ENCODE peak calls at places on chromosomes 7 and 10, in ten cellular contexts. B is IMR-90; U is LoVo; A is activated CD4-positive, alpha-beta T cell treated with anti-CD3 and anti-CD28 coated beads for 36 hours; W is activated T-helper 1 cell treated with anti-CD3 and anti-CD28 coated beads, Interleukin-2, amount 50 U/mL, for 16 hours; G is activated naive CD8-positive, alpha-beta T cell treated with anti-CD3 and anti-CD28 coated beads, Interleukin-2, amount 50 U/mL, for 16 hours; R is right cardiac atrium; F is SHP77; N is NCI-H774; M is Right ventricle myocardium superior. H is an unnamed sample.

GRCh38 chr7:140621326-140622035 is 19.1 kb downstream of the DENND2A start:
- DNase-seq in B (peak), U (no peak), A (no peak), W (no peak), G (no peak), R (no peak), F (no peak), N (no peak), M (no peak), H (no peak)

GRCh38 chr10:3720228-3721019 is 64.6 kb downstream of the KLF6 start:
- DNase-seq in B (peak), U (no peak), A (peak), W (no peak), G (no peak), R (peak), F (no peak), N (no peak), M (peak), H (no peak)

GRCh38 chr7:46058424-46058823 is 137.4 kb upstream of the IGFBP3 start:
- DNase-seq in B (peak), U (no peak), A (no peak), W (no peak), G (no peak), R (no peak), F (no peak), N (no peak), M (no peak), H (no peak)

GRCh38 chr10:121338206-121338991 is 259.8 kb downstream of the FGFR2 start:
- DNase-seq in B (no peak), U (no peak), A (no peak), W (no peak), G (no peak), R (peak), F (no peak), N (no peak), M (no peak), H (no peak)

GRCh38 chr7:157815061-157816022 is 478.5 kb downstream of the DNAJB6 start:
- DNase-seq in B (no peak), U (no peak), A (no peak), W (no peak), G (no peak), R (no peak), F (no peak), N (no peak), M (no peak), H (no peak)

GRCh38 chr10:111856631-111857030 is 326.9 kb downstream of the GPAM start:
- DNase-seq in B (no peak), U (no peak), A (no peak), W (no peak), G (no peak), R (no peak), F (no peak), N (no peak), M (no peak), H (no peak)

GRCh38 chr7:132232394-132232793 is 343.9 kb downstream of the PLXNA4 start:
- DNase-seq in B (no peak), U (no peak), A (no peak), W (no peak), G (no peak), R (no peak), F (no peak), N (no peak), M (no peak), H (no peak)

GRCh38 chr10:127196955-127197432 is 603 bp upstream of the INSYN2A start:
- DNase-seq in B (no peak), U (no peak), A (no peak), W (no peak), G (no peak), R (no peak), F (no peak), N (no peak), M (no peak), H (no peak)

GRCh38 chr7:36272211-36272566 is 117.5 kb upstream of the ANLN start:
- DNase-seq in B (no peak), U (no peak), A (no peak), W (no peak), G (no peak), R (no peak), F (no peak), N (no peak), M (no peak), H (no peak)

GRCh38 chr10:132641966-132642731 is 104.6 kb downstream of the INPP5A start:
- DNase-seq in B (no peak), U (no peak), A (no peak), W (no peak), G (no peak), R (no peak), F (no peak), N (no peak), M (no peak), H (no peak)

GRCh38 chr10:90418869-90419652 is 438.8 kb downstream of the HTR7 start:
- DNase-seq in B (peak), U (no peak), A (no peak), W (no peak), G (no peak), R (no peak), F (no peak), N (no peak), M (no peak), H (no peak)

GRCh38 chr7:23530355-23530754 is 1.4 kb downstream of the TRA2A start:
- DNase-seq in B (peak), U (peak), A (peak), W (no peak), G (no peak), R (no peak), F (peak), N (peak), M (no peak), H (peak)

GRCh38 chr7:96670338-96671289 is 39.0 kb downstream of the SEM1 start:
- DNase-seq in B (no peak), U (no peak), A (no peak), W (no peak), G (no peak), R (no peak), F (no peak), N (peak), M (no peak), H (no peak)

H was measured in NCI-H2107.